ENCODE peak calls at places on chromosomes 6 and 20, in six cellular contexts. X, S, M, R, D and O are unnamed samples.

GRCh38 chr20:63129376-63129965 is 86.5 kb downstream of the YTHDF1 start:
- DNase-seq in M (no peak), S (no peak), X (no peak), R (no peak), D (no peak), O (peak)

GRCh38 chr6:108452725-108453195 is 108.0 kb upstream of the FOXO3 start:
- DNase-seq in X (no peak), M (no peak), S (no peak), D (no peak), R (no peak), O (no peak)

GRCh38 chr6:26156105-26156849 is 69.0 kb downstream of the HFE start:
- DNase-seq in D (peak), X (peak), M (peak), R (peak), S (peak), O (peak)

GRCh38 chr20:49717693-49718092 is 4.0 kb upstream of the B4GALT5 start:
- DNase-seq in R (no peak), M (no peak), D (no peak), X (peak), S (no peak), O (no peak)

GRCh38 chr6:129632081-129632758 is 77.8 kb downstream of the ARHGAP18 start:
- DNase-seq in S (no peak), R (no peak), X (no peak), D (no peak), M (no peak), O (no peak)

GRCh38 chr6:169205176-169206160 is 48.2 kb downstream of the THBS2 start:
- DNase-seq in D (no peak), X (peak), S (no peak), R (no peak), M (no peak), O (no peak)

GRCh38 chr6:122789078-122789861 is at the start of gene SMPDL3A:
- DNase-seq in R (peak), M (peak), X (peak), S (peak), D (peak), O (peak)

GRCh38 chr6:118712955-118713354 is 61.6 kb upstream of the CEP85L start:
- DNase-seq in S (no peak), R (no peak), D (no peak), X (no peak), M (no peak), O (no peak)

GRCh38 chr6:139452176-139452876 is 77.9 kb upstream of the CITED2 start:
- DNase-seq in R (no peak), M (no peak), X (no peak), S (no peak), D (no peak), O (no peak)

GRCh38 chr6:157721431-157722229 is 101.4 kb upstream of the SNX9 start:
- DNase-seq in M (no peak), D (peak), R (no peak), S (no peak), X (no peak), O (no peak)

GRCh38 chr20:3686867-3687321 is 5.1 kb upstream of the ADAM33 start:
- DNase-seq in R (peak), S (no peak), X (peak), M (no peak), D (no peak), O (no peak)

GRCh38 chr6:36980876-36981619 is 4.9 kb downstream of the MTCH1 start:
- DNase-seq in M (no peak), S (no peak), D (no peak), X (no peak), R (no peak), O (no peak)

GRCh38 chr6:108831104-108831503 is 17.1 kb upstream of the ARMC2 start:
- DNase-seq in S (no peak), M (no peak), D (no peak), R (no peak), X (no peak), O (no peak)

GRCh38 chr20:24771651-24772061 is 177.4 kb upstream of the CST7 start:
- DNase-seq in M (no peak), D (no peak), X (no peak), R (no peak), S (no peak), O (peak)

GRCh38 chr6:157086632-157087031 is 236.7 kb downstream of the TMEM242 start:
- DNase-seq in M (no peak), S (no peak), R (no peak), D (no peak), X (no peak), O (no peak)

GRCh38 chr20:23937303-23938117 is 51.1 kb downstream of the GGTLC1 start:
- DNase-seq in D (peak), M (peak), S (no peak), R (peak), X (no peak), O (peak)

GRCh38 chr6:16511723-16512584 is 249.3 kb downstream of the ATXN1 start:
- DNase-seq in D (no peak), X (no peak), R (no peak), S (peak), M (no peak), O (no peak)

GRCh38 chr6:16511048-16511660 is 250.1 kb downstream of the ATXN1 start:
- DNase-seq in R (no peak), S (peak), X (no peak), D (no peak), M (no peak), O (no peak)

GRCh38 chr6:39048481-39049399 is at the start of gene GLP1R:
- DNase-seq in D (no peak), X (no peak), M (no peak), S (no peak), R (no peak), O (no peak)

GRCh38 chr20:44231193-44231592 is 15.9 kb upstream of the GDAP1L1 start:
- DNase-seq in M (no peak), R (no peak), X (no peak), D (no peak), S (no peak), O (no peak)

GRCh38 chr20:33589059-33589458 is 73.1 kb upstream of the C20orf144 start:
- DNase-seq in M (no peak), R (no peak), X (no peak), S (no peak), D (no peak), O (no peak)

GRCh38 chr6:128569737-128570438 is 49.5 kb upstream of the PTPRK start:
- DNase-seq in D (no peak), S (no peak), R (peak), X (no peak), M (no peak), O (no peak)

GRCh38 chr20:63664861-63665594 is 6.9 kb downstream of the RTEL1 start:
- DNase-seq in S (no peak), M (no peak), D (no peak), X (no peak), R (no peak), O (no peak)

GRCh38 chr6:33570806-33571636 is 9.1 kb downstream of the BAK1 start:
- DNase-seq in D (peak), R (peak), S (no peak), X (peak), M (peak), O (peak)

GRCh38 chr20:13105864-13106457 is 97.2 kb downstream of the SPTLC3 start:
- DNase-seq in R (peak), X (no peak), D (no peak), M (no peak), S (peak), O (no peak)

GRCh38 chr6:41200296-41200900 is 551 bp downstream of the TREML2 start:
- DNase-seq in X (no peak), R (no peak), D (no peak), M (peak), S (no peak), O (no peak)

GRCh38 chr6:73604461-73604860 is 49.3 kb downstream of the SLC17A5 start:
- DNase-seq in D (no peak), R (no peak), M (no peak), S (no peak), X (no peak), O (no peak)

GRCh38 chr20:41095110-41095969 is 42.0 kb upstream of the PLCG1 start:
- DNase-seq in R (peak), M (peak), X (peak), S (peak), D (peak), O (peak)

GRCh38 chr20:57205625-57206219 is 60.7 kb downstream of the BMP7 start:
- DNase-seq in D (no peak), S (no peak), M (no peak), R (no peak), X (peak), O (no peak)

GRCh38 chr6:90222724-90223198 is 73.9 kb downstream of the BACH2 start:
- DNase-seq in M (no peak), S (no peak), R (no peak), D (no peak), X (no peak), O (no peak)